ENCODE peak calls at places on chromosomes 16 and 17, in eight cellular contexts. H is cardiac fibroblast, P is adipocyte, K is H7, M is kidney epithelial cell, B is BJ, N is choroid plexus epithelial cell, E is heart right ventricle. Q is an unnamed sample.

GRCh38 chr17:21287703-21288449 is 3.4 kb downstream of the MAP2K3 start:
- DNase-seq in P (peak), N (peak), E (peak), B (peak), M (peak), H (peak), K (peak), Q (peak)

GRCh38 chr17:58187063-58187462 is 5.5 kb upstream of the EPX start:
- DNase-seq in B (no peak), E (no peak), P (no peak), H (no peak), K (no peak), N (no peak), M (no peak), Q (no peak)

GRCh38 chr16:75262800-75263127 is 11.3 kb upstream of the BCAR1 start:
- DNase-seq in P (no peak), N (no peak), K (no peak), B (no peak), H (no peak), M (no peak), E (no peak), Q (no peak)

GRCh38 chr17:56798916-56799315 is 34.8 kb downstream of the C17orf67 start:
- DNase-seq in E (no peak), P (no peak), B (no peak), N (peak), H (no peak), K (peak), M (no peak), Q (no peak)

GRCh38 chr17:31935512-31935911 is 1.3 kb upstream of the SUZ12 start:
- DNase-seq in K (no peak), N (no peak), P (no peak), B (no peak), H (no peak), E (no peak), M (no peak), Q (no peak)

GRCh38 chr16:15915555-15916081 is 27.2 kb upstream of the CEP20 start:
- DNase-seq in P (no peak), N (no peak), M (no peak), E (no peak), H (no peak), K (no peak), B (no peak), Q (no peak)

GRCh38 chr17:78974635-78975591 is 4.8 kb downstream of the LGALS3BP start:
- DNase-seq in P (peak), E (peak), M (peak), N (peak), B (peak), K (peak), H (peak), Q (peak)

GRCh38 chr16:82750078-82750477 is 123.3 kb downstream of the CDH13 start:
- DNase-seq in K (no peak), M (no peak), N (no peak), P (no peak), E (no peak), B (no peak), H (no peak), Q (no peak)

GRCh38 chr16:66881014-66881417 is 701 bp downstream of the PDP2 start:
- DNase-seq in P (peak), E (no peak), N (no peak), M (no peak), B (no peak), H (no peak), K (no peak), Q (no peak)

GRCh38 chr16:66881964-66882508 is 1.7 kb downstream of the PDP2 start:
- DNase-seq in K (no peak), E (no peak), H (no peak), N (no peak), P (no peak), M (no peak), B (no peak), Q (no peak)

GRCh38 chr16:66880288-66881013 is at the start of gene PDP2:
- DNase-seq in P (peak), M (peak), E (peak), N (peak), H (peak), B (no peak), K (peak), Q (peak)

GRCh38 chr16:66882702-66883101 is 2.4 kb downstream of the PDP2 start:
- DNase-seq in E (no peak), H (no peak), N (no peak), K (no peak), B (no peak), P (no peak), M (no peak), Q (no peak)

DNA sequence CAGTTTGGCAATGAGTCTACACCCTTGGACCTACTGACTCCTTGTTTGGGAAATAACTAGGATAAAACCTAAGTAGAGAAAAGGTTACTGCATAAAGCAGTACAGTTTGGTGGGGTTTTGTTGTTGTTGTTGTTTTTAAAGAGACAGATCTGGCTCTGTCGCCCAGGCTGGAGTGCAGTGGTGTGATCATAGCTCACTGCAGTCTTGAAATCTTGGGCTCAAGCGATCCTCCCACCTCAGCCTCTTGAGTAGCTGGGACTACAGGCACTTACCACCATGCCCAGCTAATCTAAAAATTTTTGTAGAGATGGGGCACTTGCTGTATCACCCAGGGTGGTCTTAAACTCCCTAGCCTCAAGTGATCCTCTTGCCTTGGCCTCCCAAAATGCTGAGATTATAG is 1.2 kb downstream of the PDP2 start:
- DNase-seq in H (no peak), P (no peak), E (no peak), N (no peak), B (no peak), K (no peak), M (no peak), Q (no peak)
- H3K4me3 ChIP-seq in H (peak), P (peak), E (peak), N (peak), B (peak), K (no peak), M (peak), Q (peak)

DNA sequence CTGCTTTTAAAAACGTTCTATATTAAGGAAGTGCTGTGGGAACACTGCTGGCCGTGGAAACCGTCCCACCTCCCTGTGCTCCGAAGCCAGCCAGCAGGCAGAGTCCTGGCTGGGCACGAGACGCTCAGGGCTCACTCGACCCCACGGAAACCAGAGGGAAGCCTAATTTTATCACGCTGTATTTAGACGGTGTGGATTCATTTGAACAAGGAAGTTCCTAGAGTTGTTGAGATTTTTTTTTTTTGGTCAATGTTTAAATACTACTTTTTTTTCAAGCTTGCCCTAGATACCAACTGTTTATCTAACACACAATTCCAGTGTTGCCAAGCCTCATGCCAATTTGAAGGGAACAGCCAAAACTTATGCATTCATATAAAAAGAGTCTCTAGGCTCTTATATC is 25.8 kb downstream of the ADCY9 start:
- DNase-seq in B (no peak), P (no peak), M (no peak), N (no peak), H (no peak), E (peak), K (no peak), Q (no peak)
- H3K4me3 ChIP-seq in B (no peak), P (peak), M (no peak), N (peak), H (no peak), E (peak), K (no peak), Q (no peak)

GRCh38 chr17:76260220-76260619 is 4.9 kb upstream of the UBALD2 start:
- DNase-seq in B (no peak), H (no peak), K (no peak), N (no peak), P (no peak), M (no peak), E (no peak), Q (no peak)
- H3K4me3 ChIP-seq in B (no peak), H (no peak), K (no peak), N (no peak), P (no peak), M (no peak), E (no peak), Q (no peak)

GRCh38 chr16:23301251-23302044 is 654 bp upstream of the SCNN1B start:
- DNase-seq in B (no peak), E (no peak), N (no peak), K (peak), H (no peak), P (no peak), M (no peak), Q (no peak)
- H3K4me3 ChIP-seq in B (no peak), E (no peak), N (no peak), K (peak), H (no peak), P (no peak), M (no peak), Q (peak)

Q was measured in LNCaP clone FGC.